ENCODE peak calls at places on chromosome 9, in four cellular contexts. O is DND-41, W is foreskin fibroblast, P is heart right ventricle. X is an unnamed sample.
A peak's percentile ranks its signal among the peaks of the same experiment; 100 is the strongest.

GRCh38 chr9:93126151-93126781 is 7.8 kb downstream of the NINJ1 start:
- DNase-seq in P (no peak), O (no peak), W (no peak), X (no peak)

GRCh38 chr9:34459941-34460340 is 1.3 kb downstream of the DNAI1 start:
- DNase-seq in P (no peak), W (no peak), O (no peak), X (no peak)

GRCh38 chr9:136726631-136727191 is 14.3 kb downstream of the DIPK1B start:
- DNase-seq in W (peak; percentile 58), O (peak; percentile 44), P (no peak), X (peak; percentile 79)

GRCh38 chr9:126618590-126619335 is 5.0 kb downstream of the LMX1B start:
- DNase-seq in O (no peak), W (no peak), P (no peak), X (no peak)

GRCh38 chr9:93112864-93113389 is 16.9 kb downstream of the CARD19 start:
- DNase-seq in O (no peak), W (no peak), P (no peak), X (no peak)

GRCh38 chr9:28064241-28064640 is 491.0 kb upstream of the C9orf72 start:
- DNase-seq in P (no peak), O (no peak), W (no peak), X (no peak)

GRCh38 chr9:96236854-96237545 is 65.0 kb downstream of the HSD17B3 start:
- DNase-seq in W (no peak), P (no peak), O (no peak), X (no peak)

GRCh38 chr9:126262738-126263137 is 63.9 kb upstream of the MVB12B start:
- DNase-seq in O (no peak), P (no peak), W (no peak), X (no peak)

GRCh38 chr9:135998013-135998380 is 36.8 kb upstream of the UBAC1 start:
- DNase-seq in W (no peak), P (no peak), O (no peak), X (no peak)

GRCh38 chr9:121286688-121286972 is 18.7 kb downstream of the GSN start:
- DNase-seq in W (no peak), O (no peak), P (no peak), X (no peak)
- H3K4me3 ChIP-seq in W (peak overlapping the region; percentile 10), O (no peak overlapping the region), P (peak overlapping the region; percentile 26), X (no peak overlapping the region)

GRCh38 chr9:14661421-14662059 is 31.7 kb downstream of the ZDHHC21 start:
- DNase-seq in O (no peak), P (no peak), W (peak; percentile 27), X (peak; percentile 18)
- TF ChIP-seq CTCF in O (peak; percentile 64), P (peak; percentile 54), W (peak; percentile 51), X (peak; percentile 26)

GRCh38 chr9:113535756-113536155 is 72.2 kb downstream of the RGS3 start:
- DNase-seq in P (no peak), O (no peak), W (no peak), X (no peak)

GRCh38 chr9:113537227-113537810 is 73.8 kb downstream of the RGS3 start:
- DNase-seq in W (no peak), O (no peak), P (no peak), X (no peak)

GRCh38 chr9:113536166-113536482 is 72.6 kb downstream of the RGS3 start:
- DNase-seq in O (no peak), P (no peak), W (no peak), X (no peak)

GRCh38 chr9:113538131-113538530 is 74.6 kb downstream of the RGS3 start:
- DNase-seq in O (no peak), P (no peak), W (no peak), X (no peak)

GRCh38 chr9:113536483-113537226 is 73.1 kb downstream of the RGS3 start:
- DNase-seq in W (no peak), O (no peak), P (peak; percentile 83), X (no peak)
- H3K4me3 ChIP-seq in W (no peak overlapping the region), O (no peak overlapping the region), P (no peak overlapping the region), X (no peak overlapping the region)

GRCh38 chr9:100488171-100488570 is 15.2 kb downstream of the TMEFF1 start:
- DNase-seq in O (no peak), P (no peak), W (no peak), X (no peak)

GRCh38 chr9:100489836-100490235 is 16.9 kb downstream of the TMEFF1 start:
- DNase-seq in P (no peak), O (no peak), W (no peak), X (no peak)

GRCh38 chr9:100498592-100498991 is 25.6 kb downstream of the TMEFF1 start:
- DNase-seq in O (no peak), W (peak; percentile 31), P (no peak), X (no peak)

GRCh38 chr9:100492952-100493351 is 20.0 kb downstream of the TMEFF1 start:
- DNase-seq in W (peak; percentile 56), P (no peak), O (no peak), X (peak; percentile 8)
- TF ChIP-seq CTCF in W (no peak), P (no peak), O (no peak), X (no peak)

GRCh38 chr9:70639853-70640814 is 225.7 kb upstream of the KLF9 start:
- DNase-seq in O (no peak), W (peak; percentile 83), P (no peak), X (peak; percentile 40)
- H3K4me3 ChIP-seq in O (no peak overlapping the region), W (no peak overlapping the region), P (no peak overlapping the region), X (no peak overlapping the region)

GRCh38 chr9:86098793-86099694 is at the start of gene GOLM1:
- DNase-seq in W (peak; percentile 87), P (peak; percentile 52), O (no peak), X (peak; percentile 71)

GRCh38 chr9:86102626-86103025 is 3.3 kb upstream of the GOLM1 start:
- DNase-seq in P (no peak), O (no peak), W (no peak), X (no peak)

GRCh38 chr9:86096382-86096781 is 3.0 kb downstream of the GOLM1 start:
- DNase-seq in W (peak; percentile 58), P (no peak), O (no peak), X (peak; percentile 22)

GRCh38 chr9:86097510-86098224 is 1.7 kb downstream of the GOLM1 start:
- DNase-seq in O (no peak), P (no peak), W (no peak), X (no peak)

DNA sequence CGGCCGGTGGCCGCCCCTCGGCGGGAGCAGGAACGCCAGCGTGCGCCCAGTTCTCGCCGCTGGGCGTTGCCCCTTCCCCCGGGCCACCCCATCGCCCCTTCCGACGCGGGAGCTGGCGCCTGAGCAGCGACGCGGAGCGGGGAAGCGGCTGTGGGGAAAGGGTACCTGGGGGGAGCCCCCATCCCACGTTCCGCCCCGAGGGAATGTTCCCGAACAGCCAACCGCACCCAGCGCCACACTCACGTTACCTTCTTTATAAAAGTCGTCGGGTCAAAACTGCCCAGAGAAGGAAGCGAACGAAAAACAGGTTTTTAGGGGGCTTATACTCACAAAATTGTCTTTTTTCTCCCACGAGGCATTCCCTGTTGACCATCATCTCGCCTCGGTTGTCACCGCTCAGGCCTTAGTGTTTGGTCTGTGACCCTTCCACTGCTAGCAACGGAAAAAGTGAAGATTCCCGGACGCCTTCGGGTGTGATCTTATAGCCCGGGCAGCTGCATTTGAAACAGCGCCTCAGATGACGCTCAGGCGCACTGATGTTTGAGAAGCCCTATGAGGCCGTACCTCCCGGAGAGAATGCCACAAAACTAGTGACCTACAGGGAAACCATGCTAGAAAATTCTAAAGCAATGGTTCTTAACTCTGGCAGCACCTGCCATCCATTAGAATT is 472 bp upstream of the GOLM1 start:
- DNase-seq in O (no peak), P (peak; percentile 19), W (peak; percentile 79), X (peak; percentile 14)
- TF ChIP-seq CTCF in O (no peak), P (no peak), W (no peak), X (no peak)

GRCh38 chr9:99954108-99954507 is 47.7 kb downstream of the STX17 start:
- DNase-seq in W (no peak), P (no peak), O (no peak), X (peak; percentile 28)

GRCh38 chr9:99954841-99955240 is 48.4 kb downstream of the STX17 start:
- DNase-seq in O (no peak), P (no peak), W (no peak), X (peak; percentile 46)

DNA sequence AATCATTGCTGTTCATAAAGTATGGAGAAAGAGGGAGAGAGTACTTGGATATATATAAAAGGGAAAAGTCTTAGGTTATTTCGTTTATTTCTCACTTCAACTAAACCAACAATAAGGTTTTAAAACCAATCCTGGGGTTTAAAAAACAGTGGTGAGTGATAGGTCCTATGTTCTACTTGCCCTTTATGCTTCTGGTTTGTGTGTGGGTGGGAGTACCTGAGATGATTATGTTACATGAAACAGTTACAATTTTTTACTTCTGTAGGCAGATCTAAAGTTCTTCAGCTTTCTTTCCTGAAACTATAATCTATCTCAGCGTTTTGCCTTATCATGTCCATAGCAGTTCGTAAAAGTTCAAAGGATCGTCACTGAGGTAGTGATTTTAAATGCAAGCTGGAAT is 49.2 kb downstream of the STX17 start:
- DNase-seq in W (no peak), P (no peak), O (no peak), X (no peak)
- H3K4me3 ChIP-seq in W (no peak overlapping the region), P (no peak overlapping the region), O (no peak overlapping the region), X (no peak overlapping the region)

DNA sequence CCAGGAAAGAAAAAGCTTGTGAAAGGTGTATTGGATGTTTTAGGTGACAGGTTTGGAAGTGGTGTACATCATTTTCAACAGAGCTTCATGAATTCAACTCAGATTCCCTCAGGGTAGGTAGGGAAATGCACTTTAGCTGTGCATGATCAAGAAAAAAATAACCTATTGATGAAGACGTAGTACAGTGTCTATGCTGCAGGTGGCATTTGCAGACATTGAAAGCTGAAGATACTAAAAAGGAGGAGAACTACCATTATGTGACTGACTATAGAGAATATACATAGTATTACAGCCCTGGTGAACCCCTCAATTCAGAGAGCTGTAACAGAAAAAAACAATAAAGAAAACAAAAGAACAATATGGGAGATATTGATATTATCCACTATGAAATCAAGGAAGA is 2344.7 kb upstream of the ACO1 start:
- DNase-seq in W (no peak), O (no peak), P (no peak), X (no peak)
- TF ChIP-seq CTCF in W (no peak), O (no peak), P (no peak), X (no peak)

DNA sequence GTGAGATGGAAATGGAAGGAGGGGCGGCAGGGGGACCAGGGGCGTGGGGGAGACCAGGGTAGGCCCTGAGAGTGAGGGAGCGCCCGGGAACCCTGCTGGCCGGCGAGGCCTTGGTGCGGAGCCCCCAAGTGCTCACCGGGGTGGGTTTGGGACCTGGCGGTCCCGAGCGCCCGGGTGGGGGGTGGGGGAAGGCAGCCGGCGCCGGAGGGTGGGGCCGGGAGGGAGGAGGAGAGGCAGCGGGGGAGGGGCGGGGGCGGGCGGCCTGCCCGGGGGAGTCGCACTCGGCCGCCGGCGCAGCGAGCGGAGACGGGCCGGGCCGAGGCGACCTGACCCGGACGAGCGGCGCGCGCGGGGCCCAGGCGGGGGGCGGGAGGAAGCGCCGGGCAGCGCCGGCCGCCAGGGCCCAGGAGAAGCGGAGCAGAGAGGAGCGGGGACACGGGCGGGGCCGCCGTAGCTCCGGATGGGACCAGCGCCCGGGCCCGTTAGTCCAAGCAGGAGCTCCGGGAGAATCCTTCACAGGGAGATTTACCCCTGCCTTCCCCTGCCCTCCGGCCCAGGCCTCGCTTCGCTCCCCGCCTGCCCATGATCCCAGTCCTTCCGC is at the start of gene NPR2:
- DNase-seq in W (peak; percentile 77), P (peak; percentile 70), O (no peak), X (no peak)
- H3K4me3 ChIP-seq in W (peak within 1 kb of the TSS; percentile 62), P (peak within 1 kb of the TSS; percentile 77), O (no peak within 1 kb of the TSS), X (no peak within 1 kb of the TSS)

X was measured in GM12865.